ENCODE peak calls at places on chromosomes 16 and 17, in ten cellular contexts. O is lung; L is right atrium auricular region; F is neural progenitor cell; K is CD8-positive, alpha-beta memory T cell; G is cardiac muscle cell; C is osteoblast; M is fibroblast of mammary gland; Q is heart right ventricle; H is keratinocyte. Y is an unnamed sample.

GRCh38 chr17:68020451-68020779 is 15.1 kb upstream of the KPNA2 start:
- DNase-seq in O (no peak), K (no peak), F (no peak), C (no peak), L (no peak), H (no peak), M (peak; percentile 10), G (peak; percentile 12), Q (no peak), Y (no peak)

GRCh38 chr16:81485225-81485624 is 40.6 kb downstream of the CMIP start:
- DNase-seq in L (no peak), Q (no peak), C (no peak), H (no peak), O (no peak), K (no peak), M (peak; percentile 25), F (no peak), G (no peak), Y (no peak)

GRCh38 chr17:57004944-57005579 is 27.1 kb downstream of the SCPEP1 start:
- DNase-seq in Q (no peak), M (no peak), H (no peak), C (no peak), K (no peak), F (peak; percentile 49), L (no peak), G (no peak), O (no peak), Y (no peak)

GRCh38 chr17:62188713-62189112 is 123.6 kb upstream of the MED13 start:
- DNase-seq in O (no peak), H (no peak), K (no peak), G (no peak), L (no peak), F (peak; percentile 20), C (no peak), Q (no peak), M (no peak), Y (no peak)

GRCh38 chr16:88050952-88051660 is 99.9 kb downstream of the BANP start:
- DNase-seq in M (no peak), G (no peak), O (no peak), L (no peak), F (no peak), H (no peak), Q (no peak), C (no peak), K (no peak), Y (no peak)

GRCh38 chr17:82859431-82860403 is 19.9 kb upstream of the ZNF750 start:
- DNase-seq in F (peak; percentile 46), M (peak; percentile 54), L (no peak), C (peak; percentile 99), Q (no peak), K (peak; percentile 39), G (peak; percentile 63), H (no peak), O (no peak), Y (peak; percentile 87)

GRCh38 chr16:10992112-10992511 is 47.7 kb downstream of the CLEC16A start:
- DNase-seq in F (no peak), Q (no peak), O (no peak), H (no peak), M (peak; percentile 83), K (no peak), C (no peak), L (no peak), G (no peak), Y (no peak)

GRCh38 chr17:76553163-76553908 is 13.5 kb downstream of the PRCD start:
- DNase-seq in L (no peak), Q (no peak), C (no peak), G (no peak), H (no peak), M (no peak), K (no peak), F (no peak), O (no peak), Y (no peak)

GRCh38 chr16:59030923-59031485 is 296.9 kb upstream of the GOT2 start:
- DNase-seq in H (no peak), Q (no peak), L (no peak), M (no peak), C (no peak), F (no peak), G (no peak), K (no peak), O (no peak), Y (no peak)

GRCh38 chr16:28218109-28218508 is 6.3 kb upstream of the XPO6 start:
- DNase-seq in M (peak; percentile 66), F (peak; percentile 31), C (peak; percentile 76), Q (no peak), O (no peak), L (no peak), G (peak; percentile 76), K (peak; percentile 47), H (no peak), Y (no peak)

GRCh38 chr16:74500907-74501306 is 79.6 kb upstream of the CLEC18B start:
- DNase-seq in M (no peak), G (no peak), F (no peak), K (no peak), L (no peak), H (no peak), Q (no peak), C (no peak), O (no peak), Y (no peak)

GRCh38 chr16:58041628-58041955 is 16.0 kb downstream of the MMP15 start:
- DNase-seq in F (no peak), Q (no peak), G (no peak), O (no peak), L (no peak), K (no peak), M (no peak), C (peak; percentile 58), H (no peak), Y (no peak)

GRCh38 chr16:67481561-67482259 is 753 bp upstream of the ATP6V0D1 start:
- DNase-seq in F (no peak), L (no peak), H (no peak), O (peak; percentile 57), C (peak; percentile 52), Q (peak; percentile 52), M (peak; percentile 68), G (peak; percentile 45), K (peak; percentile 43), Y (no peak)

GRCh38 chr16:61936522-61936921 is 99.7 kb downstream of the CDH8 start:
- DNase-seq in C (no peak), Q (no peak), F (peak; percentile 36), L (no peak), K (no peak), H (no peak), O (no peak), M (no peak), G (no peak), Y (no peak)

GRCh38 chr17:27577124-27577761 is 53.7 kb upstream of the LGALS9 start:
- DNase-seq in F (peak; percentile 60), C (peak; percentile 88), K (no peak), H (no peak), M (peak; percentile 62), G (peak; percentile 72), O (no peak), Q (no peak), L (no peak), Y (no peak)

GRCh38 chr17:6366144-6366755 is 68.7 kb downstream of the AIPL1 start:
- DNase-seq in M (peak; percentile 1), C (no peak), F (no peak), K (no peak), L (no peak), G (no peak), O (no peak), H (no peak), Q (no peak), Y (peak; percentile 57)

GRCh38 chr17:71467719-71468118 is 653.1 kb upstream of the SOX9 start:
- DNase-seq in K (no peak), L (no peak), C (no peak), O (no peak), Q (no peak), M (no peak), G (no peak), F (no peak), H (no peak), Y (no peak)
- H3K4me3 ChIP-seq in K (no peak overlapping the region), L (no peak overlapping the region), C (no peak overlapping the region), O (no peak overlapping the region), Q (no peak overlapping the region), M (no peak overlapping the region), G (no peak overlapping the region), F (no peak overlapping the region), H (no peak overlapping the region), Y (no peak overlapping the region)

GRCh38 chr17:58278661-58279015 is 2.1 kb downstream of the MPO start:
- DNase-seq in C (peak; percentile 88), O (no peak), F (no peak), L (peak; percentile 59), K (no peak), Q (no peak), G (no peak), M (peak; percentile 10), H (no peak), Y (no peak)
- H3K4me3 ChIP-seq in C (no peak overlapping the region), O (no peak overlapping the region), F (no peak overlapping the region), L (peak overlapping the region; percentile 33), K (no peak overlapping the region), Q (peak overlapping the region; percentile 17), G (no peak overlapping the region), M (no peak overlapping the region), H (no peak overlapping the region), Y (peak overlapping the region; percentile 4)

GRCh38 chr16:4052801-4053662 is 63.2 kb downstream of the ADCY9 start:
- DNase-seq in M (peak; percentile 48), K (no peak), Q (peak; percentile 78), C (peak; percentile 76), O (peak; percentile 80), F (no peak), L (peak; percentile 78), G (peak; percentile 42), H (peak; percentile 54), Y (no peak)
- H3K4me3 ChIP-seq in M (no peak overlapping the region), K (no peak overlapping the region), Q (no peak overlapping the region), C (peak overlapping the region; percentile 59), O (no peak overlapping the region), F (no peak overlapping the region), L (peak overlapping the region; percentile 30), G (no peak overlapping the region), H (no peak overlapping the region), Y (no peak overlapping the region)

GRCh38 chr17:37450090-37450489 is 39.6 kb upstream of the DUSP14 start:
- DNase-seq in O (no peak), G (no peak), Q (no peak), H (peak; percentile 59), C (peak; percentile 31), F (no peak), K (no peak), M (no peak), L (no peak), Y (no peak)

GRCh38 chr17:37440424-37440823 is 33.7 kb downstream of the TADA2A start:
- DNase-seq in O (no peak), M (no peak), L (no peak), C (peak; percentile 43), Q (no peak), F (no peak), K (no peak), H (no peak), G (no peak), Y (no peak)

GRCh38 chr17:37447641-37448040 is 41.0 kb downstream of the TADA2A start:
- DNase-seq in K (no peak), H (no peak), L (no peak), F (no peak), M (peak; percentile 55), G (no peak), Q (no peak), O (no peak), C (peak; percentile 44), Y (no peak)

DNA sequence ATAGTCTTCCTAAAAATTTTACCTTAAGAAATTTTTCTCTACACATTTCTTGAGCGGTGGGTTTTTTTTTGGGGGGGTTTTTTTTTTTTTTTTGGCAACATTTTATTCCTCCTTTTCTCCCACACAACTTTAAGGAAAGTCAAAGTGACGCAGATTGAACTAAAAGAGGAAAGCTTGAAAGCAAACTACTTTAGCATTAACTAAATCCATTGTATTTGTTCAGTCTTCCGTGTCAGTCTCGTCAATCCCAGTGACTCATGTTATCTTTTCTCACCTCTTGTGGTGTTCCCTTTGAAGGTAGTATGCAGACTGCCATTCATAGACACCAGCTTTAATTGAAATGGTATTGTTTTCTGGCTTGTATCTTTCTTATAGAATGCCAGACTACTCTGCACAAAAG is 39.3 kb downstream of the TADA2A start:
- DNase-seq in O (no peak), L (no peak), Q (no peak), G (no peak), C (no peak), F (peak; percentile 86), K (no peak), M (no peak), H (no peak), Y (peak; percentile 94)
- H3K4me3 ChIP-seq in O (no peak overlapping the region), L (no peak overlapping the region), Q (no peak overlapping the region), G (no peak overlapping the region), C (no peak overlapping the region), F (no peak overlapping the region), K (no peak overlapping the region), M (no peak overlapping the region), H (no peak overlapping the region), Y (no peak overlapping the region)

Y was measured in kidney epithelial cell.